ENCODE peak calls at places on chromosomes 2 and 18, in seven cellular contexts. V is endodermal cell, Q is Panc1, E is adrenal gland, L is fibroblast of lung, X is A673, U is left ventricle myocardium inferior. G is an unnamed sample. For H3K36me3 and H3K4me1, the result is how much of the 10 kb centered on the place peaks cover.

GRCh38 chr2:186443851-186444250 is 42.2 kb upstream of the ZC3H15 start:
- DNase-seq in V (no peak), Q (no peak), E (no peak), L (no peak), X (no peak), U (no peak), G (no peak)

GRCh38 chr2:38407111-38407682 is 30.1 kb upstream of the ATL2 start:
- DNase-seq in V (peak), Q (no peak), E (peak), L (no peak), X (no peak), U (peak), G (no peak)

GRCh38 chr2:150133623-150134022 is 353.8 kb downstream of the RND3 start:
- DNase-seq in V (no peak), Q (peak), E (no peak), L (peak), X (no peak), U (no peak), G (no peak)

GRCh38 chr2:8631465-8632005 is 50.3 kb upstream of the ID2 start:
- DNase-seq in V (no peak), Q (no peak), E (no peak), L (no peak), X (no peak), U (no peak), G (no peak)

GRCh38 chr2:186610785-186611184 is 20.9 kb downstream of the ITGAV start:
- DNase-seq in V (no peak), Q (no peak), E (no peak), L (no peak), X (no peak), U (no peak), G (no peak)

GRCh38 chr2:236715077-236715476 is 145.5 kb downstream of the ACKR3 start:
- DNase-seq in V (no peak), Q (no peak), E (peak), L (peak), X (no peak), U (no peak), G (no peak)

GRCh38 chr18:78805840-78806239 is 173.8 kb upstream of the SALL3 start:
- DNase-seq in V (no peak), Q (no peak), E (no peak), L (no peak), X (no peak), U (no peak), G (no peak)

GRCh38 chr18:23484783-23485182 is 18.5 kb upstream of the RMC1 start:
- DNase-seq in V (no peak), Q (no peak), E (no peak), L (no peak), X (no peak), U (no peak), G (no peak)

GRCh38 chr2:144111443-144111842 is 408.5 kb downstream of the ZEB2 start:
- DNase-seq in V (no peak), Q (no peak), E (peak), L (peak), X (no peak), U (no peak), G (no peak)

GRCh38 chr2:73028841-73029240 is 42.7 kb downstream of the SFXN5 start:
- DNase-seq in V (no peak), Q (no peak), E (no peak), L (no peak), X (peak), U (no peak), G (no peak)

GRCh38 chr2:24984912-24985311 is 13.2 kb upstream of the DNAJC27 start:
- DNase-seq in V (peak), Q (no peak), E (no peak), L (no peak), X (peak), U (peak), G (no peak)

GRCh38 chr2:19358242-19359020 is at the start of gene OSR1:
- DNase-seq in V (peak), Q (no peak), E (peak), L (peak), X (no peak), U (peak), G (peak)

GRCh38 chr2:20633794-20634259 is 17.1 kb downstream of the HS1BP3 start:
- DNase-seq in V (no peak), Q (no peak), E (no peak), L (no peak), X (no peak), U (peak), G (no peak)

GRCh38 chr18:25630682-25631081 is 278.7 kb upstream of the ZNF521 start:
- DNase-seq in V (no peak), Q (no peak), E (no peak), L (peak), X (no peak), U (no peak), G (no peak)

GRCh38 chr2:237421542-237422047 is 7.6 kb upstream of the COL6A3 start:
- DNase-seq in V (peak), Q (no peak), E (peak), L (peak), X (peak), U (peak), G (peak)

GRCh38 chr2:216849987-216850386 is 9.9 kb downstream of the TNP1 start:
- DNase-seq in V (no peak), Q (no peak), E (peak), L (no peak), X (peak), U (peak), G (no peak)

GRCh38 chr2:171319164-171319810 is 114.5 kb downstream of the METTL8 start:
- DNase-seq in V (peak), Q (no peak), E (no peak), L (no peak), X (peak), U (no peak), G (no peak)

GRCh38 chr2:131127076-131127475 is 21.9 kb downstream of the PLEKHB2 start:
- DNase-seq in V (no peak), Q (no peak), E (peak), L (no peak), X (no peak), U (no peak), G (no peak)

GRCh38 chr18:58860747-58861224 is 3.9 kb upstream of the ZNF532 start:
- DNase-seq in V (no peak), Q (no peak), E (no peak), L (peak), X (no peak), U (no peak), G (no peak)

GRCh38 chr18:3498705-3499451 is 48.9 kb downstream of the TGIF1 start:
- DNase-seq in V (peak), Q (no peak), E (peak), L (peak), X (no peak), U (peak), G (peak)

GRCh38 chr18:76367168-76367785 is 127.8 kb downstream of the ZNF516 start:
- DNase-seq in V (no peak), Q (no peak), E (no peak), L (no peak), X (no peak), U (no peak), G (no peak)
- H3K36me3 ChIP-seq in V (under half), Q (under half), E (under half), L (under half), X (under half), U (under half), G (under half)

GRCh38 chr2:172462393-172463381 is 35.3 kb downstream of the ITGA6 start:
- DNase-seq in V (no peak), Q (no peak), E (no peak), L (no peak), X (no peak), U (no peak), G (no peak)
- H3K4me1 ChIP-seq in V (under half), Q (under half), E (under half), L (under half), X (under half), U (half or more), G (under half)

DNA sequence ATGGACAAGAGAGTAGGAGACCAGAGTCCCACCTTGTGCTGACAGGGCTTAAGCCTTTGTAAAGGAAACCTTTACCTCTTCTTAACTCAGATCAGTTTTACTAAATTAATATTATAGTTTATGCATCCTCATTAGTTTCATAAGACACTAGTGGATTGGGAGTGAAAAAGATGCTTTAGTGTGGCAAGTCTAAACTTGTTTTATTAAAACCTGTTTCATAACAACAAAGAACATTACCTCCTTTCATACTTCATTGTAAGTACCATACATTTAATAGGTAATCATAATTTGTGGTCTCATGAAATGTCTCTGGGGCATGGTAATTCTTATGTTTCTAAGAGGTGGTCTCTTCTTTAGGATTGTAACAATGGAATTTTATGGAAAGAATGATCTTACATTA is 63.4 kb downstream of the PIKFYVE start:
- DNase-seq in V (no peak), Q (no peak), E (no peak), L (no peak), X (no peak), U (no peak), G (no peak)
- H3K36me3 ChIP-seq in V (half or more), Q (half or more), E (under half), L (under half), X (under half), U (half or more), G (half or more)

GRCh38 chr2:241315879-241316700 is at the start of gene SEPTIN2:
- DNase-seq in V (peak), Q (no peak), E (peak), L (peak), X (no peak), U (peak), G (no peak)
- H3K4me1 ChIP-seq in V (under half), Q (half or more), E (half or more), L (under half), X (under half), U (half or more), G (under half)

GRCh38 chr2:69076601-69077000 is 63.6 kb downstream of the ANTXR1 start:
- DNase-seq in V (no peak), Q (no peak), E (no peak), L (no peak), X (no peak), U (no peak), G (no peak)
- H3K36me3 ChIP-seq in V (under half), Q (under half), E (under half), L (under half), X (half or more), U (under half), G (half or more)

GRCh38 chr18:77223653-77224052 is 26.0 kb upstream of the GALR1 start:
- DNase-seq in V (no peak), Q (no peak), E (no peak), L (peak), X (no peak), U (no peak), G (no peak)
- H3K4me1 ChIP-seq in V (under half), Q (under half), E (under half), L (under half), X (under half), U (under half), G (under half)

GRCh38 chr2:120989911-120990441 is 254.3 kb downstream of the GLI2 start:
- DNase-seq in V (peak), Q (no peak), E (no peak), L (no peak), X (no peak), U (no peak), G (no peak)
- H3K36me3 ChIP-seq in V (under half), Q (under half), E (under half), L (under half), X (under half), U (under half), G (half or more)